ENCODE peak calls at places on chromosomes 1 and 21, in four cellular contexts. One of them, this sample, is unnamed.

GRCh38 chr1:5686195-5686594 is 306.0 kb downstream of the NPHP4 start:
- DNase-seq in ovary: no peak
- DNase-seq in foreskin fibroblast: no peak
- DNase-seq in GM13977: no peak
- DNase-seq in this sample: no peak

GRCh38 chr21:46297311-46298082 is 11.4 kb downstream of the YBEY start:
- DNase-seq in foreskin fibroblast: peak
- DNase-seq in GM13977: no peak
- DNase-seq in ovary: no peak
- DNase-seq in this sample: no peak

GRCh38 chr1:30450148-30450817 is 273.1 kb downstream of the MATN1 start:
- DNase-seq in foreskin fibroblast: no peak
- DNase-seq in GM13977: peak
- DNase-seq in ovary: no peak
- DNase-seq in this sample: no peak

GRCh38 chr1:230507671-230508407 is 81.7 kb upstream of the PGBD5 start:
- DNase-seq in GM13977: no peak
- DNase-seq in ovary: no peak
- DNase-seq in foreskin fibroblast: no peak
- DNase-seq in this sample: no peak

GRCh38 chr21:35204850-35205564 is 155.9 kb upstream of the RUNX1 start:
- DNase-seq in ovary: peak
- DNase-seq in GM13977: no peak
- DNase-seq in foreskin fibroblast: peak
- DNase-seq in this sample: no peak

GRCh38 chr1:218494449-218494852 is 149.3 kb downstream of the TGFB2 start:
- DNase-seq in foreskin fibroblast: no peak
- DNase-seq in GM13977: no peak
- DNase-seq in ovary: no peak
- DNase-seq in this sample: no peak

GRCh38 chr1:234730542-234731370 is 120.8 kb upstream of the IRF2BP2 start:
- DNase-seq in ovary: no peak
- DNase-seq in GM13977: peak
- DNase-seq in foreskin fibroblast: no peak
- DNase-seq in this sample: no peak

GRCh38 chr1:70930062-70930461 is 117.6 kb downstream of the PTGER3 start:
- DNase-seq in foreskin fibroblast: no peak
- DNase-seq in GM13977: no peak
- DNase-seq in ovary: no peak
- DNase-seq in this sample: no peak

GRCh38 chr1:153533689-153534201 is 2.0 kb downstream of the S100A6 start:
- DNase-seq in foreskin fibroblast: peak
- DNase-seq in GM13977: no peak
- DNase-seq in ovary: peak
- DNase-seq in this sample: no peak

GRCh38 chr1:206706298-206706791 is 21.6 kb downstream of the MAPKAPK2 start:
- DNase-seq in ovary: peak
- DNase-seq in foreskin fibroblast: peak
- DNase-seq in GM13977: no peak
- DNase-seq in this sample: peak

GRCh38 chr1:228265167-228265566 is 57.3 kb downstream of the OBSCN start:
- DNase-seq in ovary: no peak
- DNase-seq in foreskin fibroblast: peak
- DNase-seq in GM13977: peak
- DNase-seq in this sample: no peak

GRCh38 chr1:113036639-113037321 is 36.2 kb upstream of the LRIG2 start:
- DNase-seq in foreskin fibroblast: peak
- DNase-seq in ovary: no peak
- DNase-seq in GM13977: peak
- DNase-seq in this sample: no peak

GRCh38 chr1:5567839-5568238 is 424.4 kb downstream of the NPHP4 start:
- DNase-seq in foreskin fibroblast: no peak
- DNase-seq in ovary: no peak
- DNase-seq in GM13977: no peak
- DNase-seq in this sample: no peak

GRCh38 chr1:22760453-22760852 is 49.8 kb downstream of the EPHB2 start:
- DNase-seq in ovary: no peak
- DNase-seq in foreskin fibroblast: peak
- DNase-seq in GM13977: no peak
- DNase-seq in this sample: no peak

GRCh38 chr1:205630241-205630640 is 1.6 kb downstream of the ELK4 start:
- DNase-seq in ovary: no peak
- DNase-seq in foreskin fibroblast: peak
- DNase-seq in GM13977: no peak
- DNase-seq in this sample: no peak

GRCh38 chr21:35303085-35303484 is 254.0 kb upstream of the RUNX1 start:
- DNase-seq in foreskin fibroblast: peak
- DNase-seq in GM13977: no peak
- DNase-seq in ovary: no peak
- DNase-seq in this sample: no peak

GRCh38 chr1:41434748-41435449 is 49.6 kb downstream of the EDN2 start:
- DNase-seq in foreskin fibroblast: no peak
- DNase-seq in ovary: no peak
- DNase-seq in GM13977: no peak
- DNase-seq in this sample: no peak

GRCh38 chr1:1616045-1616821 is 933 bp downstream of the MIB2 start:
- DNase-seq in ovary: no peak
- DNase-seq in GM13977: peak
- DNase-seq in foreskin fibroblast: peak
- DNase-seq in this sample: peak

GRCh38 chr1:181763736-181764135 is 280.4 kb downstream of the CACNA1E start:
- DNase-seq in foreskin fibroblast: no peak
- DNase-seq in ovary: no peak
- DNase-seq in GM13977: no peak
- DNase-seq in this sample: no peak

GRCh38 chr1:58155418-58156123 is 391.0 kb downstream of the OMA1 start:
- DNase-seq in GM13977: no peak
- DNase-seq in ovary: no peak
- DNase-seq in foreskin fibroblast: no peak
- DNase-seq in this sample: peak

GRCh38 chr1:238152119-238152518 is 261.4 kb upstream of the ZP4 start:
- DNase-seq in ovary: no peak
- DNase-seq in GM13977: no peak
- DNase-seq in foreskin fibroblast: no peak
- DNase-seq in this sample: no peak

GRCh38 chr1:203663294-203663693 is 36.7 kb downstream of the ATP2B4 start:
- DNase-seq in foreskin fibroblast: peak
- DNase-seq in ovary: no peak
- DNase-seq in GM13977: no peak
- DNase-seq in this sample: no peak

GRCh38 chr1:115507256-115507589 is 134.5 kb upstream of the VANGL1 start:
- DNase-seq in foreskin fibroblast: peak
- DNase-seq in ovary: peak
- DNase-seq in GM13977: no peak
- DNase-seq in this sample: peak

DNA sequence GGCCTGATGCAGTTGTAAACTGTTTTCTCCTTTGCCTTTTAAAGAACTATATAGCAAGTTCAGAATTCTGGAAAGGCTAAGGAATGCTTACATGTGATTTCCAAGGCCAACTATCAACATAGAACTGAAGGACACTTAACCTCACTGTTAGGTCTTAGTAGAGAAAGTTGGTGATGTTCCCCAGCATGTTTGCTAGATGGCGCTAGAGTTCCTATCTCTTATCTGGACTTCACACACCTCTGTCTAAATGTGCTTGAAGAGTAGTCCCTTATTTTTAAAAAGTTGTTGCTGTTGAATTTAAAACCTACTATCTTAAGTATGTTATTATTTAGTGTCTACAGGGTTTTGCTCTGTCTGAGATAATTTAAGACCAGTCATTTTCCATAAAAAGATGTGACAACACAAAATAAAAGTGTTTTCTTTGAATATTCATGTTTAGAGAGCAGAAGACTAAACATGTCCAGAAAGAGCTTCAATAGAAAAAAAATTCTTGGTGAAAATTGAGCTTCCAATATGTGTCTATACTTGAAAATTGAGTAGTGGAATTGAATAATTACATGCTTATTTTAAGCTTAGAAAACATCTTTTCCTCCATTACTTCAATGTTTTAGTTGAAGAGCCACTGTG is 237.3 kb downstream of the S1PR1 start:
- DNase-seq in foreskin fibroblast: no peak
- DNase-seq in GM13977: peak
- DNase-seq in ovary: no peak
- DNase-seq in this sample: no peak
- TF ChIP-seq CTCF in foreskin fibroblast: peak
- TF ChIP-seq CTCF in GM13977: peak
- TF ChIP-seq CTCF in ovary: no peak
- TF ChIP-seq CTCF in this sample: peak

GRCh38 chr1:154536570-154536969 is 21.9 kb downstream of the UBE2Q1 start:
- DNase-seq in ovary: no peak
- DNase-seq in foreskin fibroblast: peak
- DNase-seq in GM13977: no peak
- DNase-seq in this sample: no peak

GRCh38 chr1:154539486-154540483 is 18.7 kb downstream of the UBE2Q1 start:
- DNase-seq in GM13977: no peak
- DNase-seq in ovary: no peak
- DNase-seq in foreskin fibroblast: no peak
- DNase-seq in this sample: no peak

GRCh38 chr1:154529308-154529707 is 27.1 kb upstream of the SHE start:
- DNase-seq in ovary: no peak
- DNase-seq in foreskin fibroblast: no peak
- DNase-seq in GM13977: no peak
- DNase-seq in this sample: no peak

DNA sequence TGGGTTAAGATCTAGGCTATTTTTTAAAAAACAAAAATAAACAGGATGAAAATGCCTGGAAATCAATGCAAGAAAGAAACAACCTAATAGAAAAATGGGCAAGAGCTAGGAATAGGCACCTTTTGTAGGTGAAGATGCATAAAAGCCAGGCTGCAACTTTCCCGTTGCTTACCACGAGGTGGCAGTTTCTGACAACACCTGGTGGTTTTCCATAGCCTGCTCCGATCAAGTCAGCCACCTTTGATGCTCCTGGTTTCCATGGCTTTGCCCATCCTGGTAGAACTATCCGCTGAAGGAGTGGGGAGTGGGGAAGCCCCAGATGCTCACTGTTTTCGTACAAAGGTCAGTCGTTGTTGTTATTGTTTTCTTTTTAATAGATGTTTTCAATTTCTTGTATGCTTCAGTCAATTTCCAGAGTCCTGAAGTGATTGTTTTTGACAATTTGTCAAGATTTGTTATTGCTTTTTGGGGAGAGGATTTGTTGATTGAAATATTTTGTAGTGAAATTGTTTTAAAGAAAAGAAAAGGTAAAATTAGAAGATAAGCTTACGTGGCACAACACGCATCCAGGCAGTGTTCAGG is 24.1 kb downstream of the UBE2Q1 start:
- DNase-seq in foreskin fibroblast: peak
- DNase-seq in ovary: no peak
- DNase-seq in GM13977: no peak
- DNase-seq in this sample: peak
- TF ChIP-seq CTCF in foreskin fibroblast: peak
- TF ChIP-seq CTCF in ovary: peak
- TF ChIP-seq CTCF in GM13977: no peak
- TF ChIP-seq CTCF in this sample: peak

GRCh38 chr1:210557426-210558077 is 228.8 kb downstream of the HHAT start:
- DNase-seq in GM13977: no peak
- DNase-seq in ovary: no peak
- DNase-seq in foreskin fibroblast: no peak
- DNase-seq in this sample: no peak

GRCh38 chr1:210558302-210558701 is 229.6 kb downstream of the HHAT start:
- DNase-seq in ovary: peak
- DNase-seq in foreskin fibroblast: peak
- DNase-seq in GM13977: no peak
- DNase-seq in this sample: no peak

GRCh38 chr1:210554382-210554781 is 225.7 kb downstream of the HHAT start:
- DNase-seq in GM13977: no peak
- DNase-seq in ovary: no peak
- DNase-seq in foreskin fibroblast: no peak
- DNase-seq in this sample: no peak

DNA sequence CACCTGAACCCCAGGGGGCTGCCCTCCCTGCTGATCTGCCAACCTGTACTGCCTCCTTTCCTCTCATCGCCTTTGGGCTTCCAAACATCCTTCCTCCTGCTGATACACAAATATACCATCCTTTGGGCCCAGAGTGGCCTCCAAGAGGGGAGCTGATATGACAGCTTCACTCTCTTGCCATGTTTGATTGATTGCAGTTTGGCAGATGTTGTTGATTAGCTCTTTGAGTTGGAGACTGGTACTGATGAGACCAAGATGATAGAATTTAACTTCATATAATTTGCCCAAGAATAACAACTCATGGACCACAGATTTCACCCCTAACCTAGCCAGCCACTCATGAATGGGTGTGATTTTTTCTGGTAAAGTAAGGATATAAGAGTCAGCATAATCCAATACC is 227.8 kb downstream of the HHAT start:
- DNase-seq in GM13977: no peak
- DNase-seq in foreskin fibroblast: no peak
- DNase-seq in ovary: no peak
- DNase-seq in this sample: no peak
- TF ChIP-seq CTCF in GM13977: no peak
- TF ChIP-seq CTCF in foreskin fibroblast: no peak
- TF ChIP-seq CTCF in ovary: no peak
- TF ChIP-seq CTCF in this sample: no peak

GRCh38 chr1:60982539-60982938 is 99.8 kb upstream of the NFIA start:
- DNase-seq in foreskin fibroblast: no peak
- DNase-seq in GM13977: no peak
- DNase-seq in ovary: no peak
- DNase-seq in this sample: no peak

GRCh38 chr1:60974973-60975372 is 107.4 kb upstream of the NFIA start:
- DNase-seq in foreskin fibroblast: no peak
- DNase-seq in ovary: no peak
- DNase-seq in GM13977: no peak
- DNase-seq in this sample: no peak

GRCh38 chr1:60981357-60981756 is 101.0 kb upstream of the NFIA start:
- DNase-seq in foreskin fibroblast: no peak
- DNase-seq in ovary: no peak
- DNase-seq in GM13977: no peak
- DNase-seq in this sample: no peak

GRCh38 chr1:60977661-60978060 is 104.7 kb upstream of the NFIA start:
- DNase-seq in foreskin fibroblast: no peak
- DNase-seq in ovary: no peak
- DNase-seq in GM13977: no peak
- DNase-seq in this sample: no peak

GRCh38 chr1:60978421-60979357 is 103.7 kb upstream of the NFIA start:
- DNase-seq in foreskin fibroblast: peak
- DNase-seq in ovary: peak
- DNase-seq in GM13977: peak
- DNase-seq in this sample: no peak
- TF ChIP-seq CTCF in foreskin fibroblast: peak
- TF ChIP-seq CTCF in ovary: no peak
- TF ChIP-seq CTCF in GM13977: peak
- TF ChIP-seq CTCF in this sample: no peak

GRCh38 chr1:119647734-119648619 is at the start of gene ZNF697:
- DNase-seq in foreskin fibroblast: peak
- DNase-seq in GM13977: peak
- DNase-seq in ovary: peak
- DNase-seq in this sample: peak
- TF ChIP-seq CTCF in foreskin fibroblast: no peak
- TF ChIP-seq CTCF in GM13977: peak
- TF ChIP-seq CTCF in ovary: peak
- TF ChIP-seq CTCF in this sample: peak

This sample was measured in glutamatergic neuron.